ENCODE peak calls at places on chromosomes 4 and X, in nine cellular contexts. One of them, this sample, is unnamed.

GRCh38 chrX:79330022-79330421 is 37.1 kb downstream of the ITM2A start:
- DNase-seq in GM20000: no peak
- DNase-seq in GM10248: no peak
- DNase-seq in cerebellum: no peak
- DNase-seq in T-helper 2 cell: no peak
- DNase-seq in cardiac muscle cell: no peak
- DNase-seq in mucosa of descending colon: no peak
- DNase-seq in EL: no peak
- DNase-seq in effector memory CD4-positive, alpha-beta T cell: no peak
- DNase-seq in this sample: no peak

GRCh38 chr4:82201805-82202636 is 171.8 kb downstream of the HNRNPD start:
- DNase-seq in GM20000: no peak
- DNase-seq in GM10248: no peak
- DNase-seq in cerebellum: no peak
- DNase-seq in T-helper 2 cell: peak; percentile 23
- DNase-seq in cardiac muscle cell: peak; percentile 60
- DNase-seq in mucosa of descending colon: no peak
- DNase-seq in EL: peak; percentile 39
- DNase-seq in effector memory CD4-positive, alpha-beta T cell: peak; percentile 25
- DNase-seq in this sample: peak; percentile 32

GRCh38 chrX:40152706-40153334 is 55.1 kb upstream of the BCOR start:
- DNase-seq in GM20000: peak; percentile 48
- DNase-seq in GM10248: peak; percentile 35
- DNase-seq in cerebellum: peak; percentile 39
- DNase-seq in T-helper 2 cell: no peak
- DNase-seq in cardiac muscle cell: no peak
- DNase-seq in mucosa of descending colon: peak; percentile 67
- DNase-seq in EL: peak; percentile 40
- DNase-seq in effector memory CD4-positive, alpha-beta T cell: no peak
- DNase-seq in this sample: peak; percentile 44

GRCh38 chr4:56370377-56370776 is 16.9 kb downstream of the AASDH start:
- DNase-seq in GM20000: no peak
- DNase-seq in GM10248: no peak
- DNase-seq in cerebellum: no peak
- DNase-seq in T-helper 2 cell: no peak
- DNase-seq in cardiac muscle cell: no peak
- DNase-seq in mucosa of descending colon: no peak
- DNase-seq in EL: no peak
- DNase-seq in effector memory CD4-positive, alpha-beta T cell: no peak
- DNase-seq in this sample: no peak

GRCh38 chr4:143241892-143242291 is 57.2 kb downstream of the USP38 start:
- DNase-seq in GM20000: no peak
- DNase-seq in GM10248: no peak
- DNase-seq in cerebellum: no peak
- DNase-seq in T-helper 2 cell: no peak
- DNase-seq in cardiac muscle cell: no peak
- DNase-seq in mucosa of descending colon: no peak
- DNase-seq in EL: no peak
- DNase-seq in effector memory CD4-positive, alpha-beta T cell: no peak
- DNase-seq in this sample: peak; percentile 5

GRCh38 chr4:86841309-86841708 is 7.9 kb downstream of the SLC10A6 start:
- DNase-seq in GM20000: no peak
- DNase-seq in GM10248: no peak
- DNase-seq in cerebellum: no peak
- DNase-seq in T-helper 2 cell: no peak
- DNase-seq in cardiac muscle cell: no peak
- DNase-seq in mucosa of descending colon: no peak
- DNase-seq in EL: peak; percentile 28
- DNase-seq in effector memory CD4-positive, alpha-beta T cell: no peak
- DNase-seq in this sample: no peak

GRCh38 chr4:153217440-153217839 is 13.2 kb downstream of the TRIM2 start:
- DNase-seq in GM20000: no peak
- DNase-seq in GM10248: no peak
- DNase-seq in cerebellum: no peak
- DNase-seq in T-helper 2 cell: no peak
- DNase-seq in cardiac muscle cell: no peak
- DNase-seq in mucosa of descending colon: no peak
- DNase-seq in EL: no peak
- DNase-seq in effector memory CD4-positive, alpha-beta T cell: no peak
- DNase-seq in this sample: peak; percentile 11

GRCh38 chr4:157992038-157992706 is 180.7 kb downstream of the GASK1B start:
- DNase-seq in GM20000: peak; percentile 26
- DNase-seq in GM10248: peak; percentile 21
- DNase-seq in cerebellum: peak; percentile 31
- DNase-seq in T-helper 2 cell: no peak
- DNase-seq in cardiac muscle cell: peak; percentile 70
- DNase-seq in mucosa of descending colon: no peak
- DNase-seq in EL: peak; percentile 66
- DNase-seq in effector memory CD4-positive, alpha-beta T cell: no peak
- DNase-seq in this sample: peak; percentile 81

GRCh38 chrX:153725039-153725831 is 579 bp downstream of the ABCD1 start:
- DNase-seq in GM20000: peak; percentile 53
- DNase-seq in GM10248: peak; percentile 30
- DNase-seq in cerebellum: no peak
- DNase-seq in T-helper 2 cell: no peak
- DNase-seq in cardiac muscle cell: no peak
- DNase-seq in mucosa of descending colon: peak; percentile 51
- DNase-seq in EL: no peak
- DNase-seq in effector memory CD4-positive, alpha-beta T cell: no peak
- DNase-seq in this sample: no peak

GRCh38 chrX:9928083-9928482 is 39.1 kb upstream of the CLDN34 start:
- DNase-seq in GM20000: no peak
- DNase-seq in GM10248: no peak
- DNase-seq in cerebellum: no peak
- DNase-seq in T-helper 2 cell: no peak
- DNase-seq in cardiac muscle cell: peak; percentile 25
- DNase-seq in mucosa of descending colon: no peak
- DNase-seq in EL: no peak
- DNase-seq in effector memory CD4-positive, alpha-beta T cell: no peak
- DNase-seq in this sample: peak; percentile 48

This sample was measured in LHCN-M2.